ENCODE peak calls at places on chromosomes 4 and X, in six cellular contexts. F is SW480, D is astrocyte of the spinal cord, W is posterior vena cava, T is NCI-H510A treated with DMSO at 0.1 percent for 48 hours, Q is right cardiac atrium. R is an unnamed sample.

GRCh38 chr4:78078101-78078500 is 21.0 kb downstream of the FRAS1 start:
- DNase-seq in Q (no peak), T (no peak), F (no peak), D (no peak), W (no peak), R (no peak)

GRCh38 chr4:176436500-176436973 is 116.8 kb downstream of the SPCS3 start:
- DNase-seq in T (no peak), F (no peak), Q (no peak), D (peak), W (no peak), R (no peak)

GRCh38 chr4:143404555-143404954 is 67.9 kb downstream of the GAB1 start:
- DNase-seq in T (no peak), F (no peak), W (no peak), D (no peak), Q (no peak), R (peak)

GRCh38 chr4:21697583-21697982 is 251.0 kb downstream of the KCNIP4 start:
- DNase-seq in T (peak), D (peak), F (peak), Q (peak), W (no peak), R (no peak)

GRCh38 chrX:1261285-1261684 is 7.3 kb upstream of the CSF2RA start:
- DNase-seq in F (no peak), Q (no peak), W (no peak), T (no peak), D (no peak), R (no peak)

GRCh38 chrX:118755633-118756032 is 28.2 kb downstream of the IL13RA1 start:
- DNase-seq in T (no peak), W (no peak), F (no peak), Q (no peak), D (no peak), R (no peak)

GRCh38 chr4:105560488-105560887 is 8.1 kb downstream of the ARHGEF38 start:
- DNase-seq in W (no peak), Q (no peak), T (no peak), D (peak), F (no peak), R (no peak)

GRCh38 chr4:14667624-14668295 is 334.5 kb upstream of the CPEB2 start:
- DNase-seq in Q (no peak), F (no peak), D (peak), T (no peak), W (no peak), R (no peak)

GRCh38 chr4:138561906-138562305 is 319.8 kb upstream of the SLC7A11 start:
- DNase-seq in D (no peak), F (no peak), Q (peak), T (no peak), W (no peak), R (no peak)

GRCh38 chrX:130770615-130771014 is 132.4 kb downstream of the ENOX2 start:
- DNase-seq in T (no peak), Q (no peak), F (no peak), D (peak), W (no peak), R (peak)

GRCh38 chr4:139297001-139297410 is 4.3 kb upstream of the NAA15 start:
- DNase-seq in Q (no peak), T (no peak), D (no peak), F (no peak), W (no peak), R (peak)

GRCh38 chrX:17644001-17644400 is 93.3 kb upstream of the SCML1 start:
- DNase-seq in T (no peak), F (no peak), D (no peak), W (no peak), Q (no peak), R (no peak)

GRCh38 chrX:24646745-24647182 is 383 bp downstream of the PCYT1B start:
- DNase-seq in F (no peak), T (peak), W (no peak), Q (no peak), D (no peak), R (peak)

GRCh38 chr4:94127707-94128328 is 79.8 kb upstream of the SMARCAD1 start:
- DNase-seq in Q (no peak), T (peak), W (no peak), D (peak), F (peak), R (peak)

GRCh38 chrX:150573702-150574101 is 5.3 kb downstream of the MTM1 start:
- DNase-seq in D (no peak), Q (no peak), W (no peak), T (no peak), F (no peak), R (no peak)

GRCh38 chr4:126899382-126899801 is 733.4 kb upstream of the INTU start:
- DNase-seq in T (no peak), F (no peak), D (peak), Q (peak), W (no peak), R (no peak)

GRCh38 chrX:115214151-115214550 is 19.7 kb downstream of the LRCH2 start:
- DNase-seq in T (no peak), D (no peak), Q (no peak), W (no peak), F (no peak), R (no peak)

GRCh38 chrX:40325161-40325560 is 227.4 kb upstream of the BCOR start:
- DNase-seq in D (no peak), Q (no peak), T (no peak), F (no peak), W (no peak), R (no peak)

GRCh38 chr4:52941450-52941849 is 79.3 kb downstream of the RASL11B start:
- DNase-seq in T (no peak), W (no peak), Q (no peak), D (no peak), F (no peak), R (no peak)

GRCh38 chr4:168796362-168797106 is 213.5 kb downstream of the CBR4 start:
- DNase-seq in D (peak), Q (no peak), W (no peak), F (peak), T (no peak), R (no peak)

GRCh38 chr4:8159522-8160232 is 1.1 kb upstream of the ABLIM2 start:
- DNase-seq in W (no peak), Q (no peak), D (no peak), T (no peak), F (no peak), R (no peak)

GRCh38 chr4:40832175-40832574 is 82.4 kb downstream of the NSUN7 start:
- DNase-seq in T (no peak), D (no peak), F (no peak), W (peak), Q (no peak), R (no peak)

GRCh38 chr4:2417765-2418651 is at the start of gene ZFYVE28:
- DNase-seq in D (peak), F (peak), T (peak), Q (peak), W (no peak), R (peak)

GRCh38 chr4:112514449-112515277 is 1.3 kb downstream of the NEUROG2 start:
- DNase-seq in Q (peak), D (no peak), F (no peak), W (no peak), T (no peak), R (no peak)

GRCh38 chr4:186068581-186069402 is at the start of gene TLR3:
- DNase-seq in F (peak), Q (no peak), W (no peak), T (no peak), D (peak), R (peak)

GRCh38 chrX:108397627-108398392 is 40.4 kb downstream of the COL4A6 start:
- DNase-seq in W (no peak), Q (no peak), F (no peak), T (no peak), D (no peak), R (no peak)

GRCh38 chrX:74578137-74578536 is 36.3 kb downstream of the RLIM start:
- DNase-seq in D (no peak), W (no peak), Q (no peak), F (no peak), T (no peak), R (no peak)

GRCh38 chrX:118350221-118350620 is 4.3 kb downstream of the WDR44 start:
- DNase-seq in F (no peak), T (no peak), D (no peak), Q (no peak), W (no peak), R (peak)